ENCODE peak calls at places on chromosomes 6 and 20, in nine cellular contexts. Q is AG10803; G is CD8-positive, alpha-beta T cell; R is spleen; T is lower leg skin; A is GM06990; C is fibroblast of lung; P is ovary; O is psoas muscle. Z is an unnamed sample.

GRCh38 chr6:30854641-30855040 is 29.7 kb upstream of the DDR1 start:
- DNase-seq in O (no peak), P (no peak), C (no peak), G (no peak), A (no peak), T (no peak), R (no peak), Q (no peak), Z (no peak)

GRCh38 chr20:62141397-62142251 is 1.6 kb downstream of the PSMA7 start:
- DNase-seq in R (no peak), T (no peak), C (peak; percentile 46), O (no peak), Q (peak; percentile 58), P (no peak), A (no peak), G (peak; percentile 33), Z (peak; percentile 56)

GRCh38 chr20:54067606-54068174 is 2.7 kb downstream of the BCAS1 start:
- DNase-seq in C (no peak), Q (peak; percentile 26), G (no peak), A (no peak), T (no peak), P (no peak), O (no peak), R (no peak), Z (peak; percentile 13)

GRCh38 chr6:13383280-13384163 is 55.2 kb upstream of the TBC1D7 start:
- DNase-seq in C (peak; percentile 68), P (no peak), A (peak; percentile 67), G (no peak), Q (peak; percentile 43), T (no peak), O (no peak), R (no peak), Z (peak; percentile 67)

GRCh38 chr6:169092375-169092774 is 161.3 kb downstream of the THBS2 start:
- DNase-seq in Q (peak; percentile 20), R (no peak), P (no peak), T (no peak), O (no peak), G (no peak), A (peak; percentile 6), C (peak; percentile 56), Z (peak; percentile 87)

GRCh38 chr6:158628542-158628941 is 16.0 kb downstream of the DYNLT1 start:
- DNase-seq in P (no peak), O (no peak), T (no peak), R (no peak), Q (no peak), G (no peak), A (no peak), C (no peak), Z (no peak)

GRCh38 chr6:83047065-83047754 is 18.4 kb downstream of the UBE3D start:
- DNase-seq in G (no peak), P (no peak), O (no peak), R (no peak), C (no peak), Q (no peak), A (no peak), T (no peak), Z (no peak)

GRCh38 chr6:69933239-69933638 is 66.9 kb downstream of the COL19A1 start:
- DNase-seq in T (no peak), R (no peak), Q (no peak), G (no peak), O (no peak), P (no peak), A (no peak), C (peak; percentile 76), Z (peak; percentile 52)

GRCh38 chr6:42454428-42454791 is 2.7 kb upstream of the TRERF1 start:
- DNase-seq in C (no peak), G (no peak), T (no peak), A (no peak), P (peak; percentile 50), R (no peak), O (peak; percentile 65), Q (no peak), Z (no peak)

GRCh38 chr6:11654876-11655275 is 117.3 kb downstream of the TMEM170B start:
- DNase-seq in O (no peak), A (no peak), C (peak; percentile 35), G (no peak), R (no peak), Q (peak; percentile 81), P (no peak), T (no peak), Z (peak; percentile 74)

GRCh38 chr20:35791823-35792222 is 20.0 kb downstream of the PHF20 start:
- DNase-seq in C (peak; percentile 67), Q (peak; percentile 96), R (peak; percentile 21), A (no peak), O (no peak), P (no peak), T (no peak), G (no peak), Z (peak; percentile 50)

GRCh38 chr6:163427498-163428254 is 13.2 kb downstream of the QKI start:
- DNase-seq in P (no peak), A (no peak), T (no peak), Q (peak; percentile 88), R (no peak), O (no peak), G (no peak), C (peak; percentile 90), Z (peak; percentile 92)

GRCh38 chr6:18138906-18139305 is 16.0 kb downstream of the TPMT start:
- DNase-seq in Q (no peak), A (no peak), G (no peak), O (no peak), C (no peak), P (no peak), R (no peak), T (no peak), Z (no peak)

GRCh38 chr20:62825288-62825993 is 8.6 kb downstream of the COL9A3 start:
- DNase-seq in O (no peak), A (no peak), P (no peak), R (no peak), Q (no peak), T (no peak), G (no peak), C (no peak), Z (no peak)

GRCh38 chr6:22030730-22031619 is 265.9 kb downstream of the PRL start:
- DNase-seq in Q (no peak), A (no peak), T (no peak), P (no peak), C (no peak), O (no peak), R (no peak), G (no peak), Z (no peak)

GRCh38 chr6:147204060-147204785 is at the start of gene STXBP5:
- DNase-seq in Q (peak; percentile 40), A (peak; percentile 73), O (peak; percentile 67), P (peak; percentile 66), R (peak; percentile 91), G (peak; percentile 34), C (peak; percentile 46), T (peak; percentile 36), Z (peak; percentile 51)

GRCh38 chr20:64041781-64042771 is 6.1 kb downstream of the C20orf204 start:
- DNase-seq in T (no peak), R (peak; percentile 83), C (no peak), O (no peak), P (no peak), G (no peak), Q (no peak), A (no peak), Z (no peak)

GRCh38 chr6:73666393-73666792 is 12.6 kb upstream of the SLC17A5 start:
- DNase-seq in Q (peak; percentile 6), A (no peak), G (no peak), T (no peak), O (no peak), C (no peak), P (no peak), R (no peak), Z (peak; percentile 50)

GRCh38 chr6:133170602-133171001 is 70.6 kb upstream of the EYA4 start:
- DNase-seq in Q (no peak), A (no peak), R (no peak), C (no peak), O (no peak), T (no peak), P (no peak), G (no peak), Z (peak; percentile 10)

DNA sequence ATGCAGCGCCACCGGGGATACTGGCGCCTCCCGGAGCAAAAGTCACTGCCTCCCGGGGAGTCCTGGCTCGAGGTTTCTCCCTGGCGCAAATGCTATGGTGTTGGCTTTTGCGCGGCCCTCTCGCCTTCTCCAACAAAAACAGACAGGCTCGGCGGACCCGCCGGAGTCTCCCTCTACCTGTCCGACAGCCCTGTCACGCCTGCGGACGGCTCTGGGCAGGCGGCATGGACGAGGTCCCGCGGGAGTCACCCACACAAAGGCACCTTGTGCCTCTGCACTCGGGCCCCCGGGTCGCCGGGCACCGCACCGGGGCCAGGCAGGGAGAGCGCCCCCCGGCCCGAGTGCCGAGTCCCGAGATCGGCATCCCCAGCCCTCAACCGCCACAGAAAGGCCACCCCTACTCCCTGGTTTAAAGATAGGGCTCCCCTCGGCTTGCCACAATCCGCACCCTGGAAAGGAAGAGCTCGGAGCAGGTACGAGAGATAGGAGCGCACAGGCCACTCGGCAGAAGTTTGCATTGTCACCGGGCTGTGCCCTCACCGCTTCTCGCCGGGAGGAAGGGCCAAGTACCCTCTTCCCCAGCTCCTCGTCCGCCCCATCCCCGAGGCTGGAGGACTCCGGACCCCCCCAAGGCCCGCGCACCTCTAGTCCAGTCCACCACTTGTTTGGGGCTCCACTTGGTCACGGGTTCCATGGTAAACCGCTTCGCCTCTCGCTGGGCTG is 903 bp downstream of the CNKSR3 start:
- DNase-seq in T (no peak), Q (peak; percentile 43), P (peak; percentile 64), R (peak; percentile 70), C (peak; percentile 40), G (no peak), A (peak; percentile 9), O (peak; percentile 53), Z (peak; percentile 50)
- H3K4me3 ChIP-seq in T (peak overlapping the region; percentile 56), Q (peak overlapping the region; percentile 85), P (peak overlapping the region; percentile 89), R (peak overlapping the region; percentile 73), C (peak overlapping the region; percentile 89), G (no peak overlapping the region), A (peak overlapping the region; percentile 67), O (peak overlapping the region; percentile 81), Z (peak overlapping the region; percentile 73)

DNA sequence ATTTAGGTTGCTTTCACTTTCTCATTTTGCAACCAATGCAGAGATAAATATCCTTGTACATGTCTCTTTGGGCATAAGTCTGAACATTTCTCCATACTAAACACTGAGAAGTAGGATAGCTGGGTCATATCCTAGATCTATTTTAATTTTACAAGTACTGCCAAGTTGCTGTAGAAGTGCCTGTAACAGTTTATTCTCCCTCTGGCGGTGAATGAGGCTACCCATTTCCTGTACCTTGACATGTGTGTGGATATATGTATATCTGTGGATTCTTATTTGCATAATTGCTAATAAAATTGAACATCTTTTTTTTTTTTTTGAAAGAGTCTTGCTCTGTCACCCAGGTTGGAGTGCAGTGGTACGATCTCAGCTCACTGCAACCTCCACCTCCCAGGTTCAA is 48.0 kb upstream of the PNRC1 start:
- DNase-seq in R (no peak), G (no peak), C (peak; percentile 57), T (no peak), O (no peak), Q (no peak), P (no peak), A (no peak), Z (no peak)
- TF ChIP-seq CTCF in R (peak; percentile 32), G (no peak), C (peak; percentile 34), T (no peak), O (peak; percentile 53), Q (no peak), P (no peak), A (peak; percentile 33), Z (no peak)

GRCh38 chr20:59577037-59577808 is 27.1 kb upstream of the PHACTR3 start:
- DNase-seq in R (peak; percentile 58), P (peak; percentile 59), A (no peak), Q (no peak), G (no peak), T (no peak), C (no peak), O (no peak), Z (no peak)
- H3K4me3 ChIP-seq in R (peak overlapping the region; percentile 42), P (peak overlapping the region; percentile 24), A (no peak overlapping the region), Q (peak overlapping the region; percentile 54), G (no peak overlapping the region), T (no peak overlapping the region), C (no peak overlapping the region), O (no peak overlapping the region), Z (no peak overlapping the region)

GRCh38 chr20:47244451-47244850 is 112.0 kb downstream of the ZMYND8 start:
- DNase-seq in R (no peak), T (no peak), G (no peak), C (no peak), P (no peak), A (no peak), O (no peak), Q (peak; percentile 48), Z (no peak)
- TF ChIP-seq CTCF in R (no peak), T (no peak), G (no peak), C (no peak), P (no peak), A (no peak), O (no peak), Q (no peak), Z (no peak)

Z was measured in choroid plexus epithelial cell.